ENCODE peak calls at places on chromosomes 12 and 14, in eight cellular contexts. One of them, this sample, is unnamed.

GRCh38 chr12:76183459-76184186 is 99.1 kb upstream of the NAP1L1 start:
- DNase-seq in heart right ventricle: no peak
- DNase-seq in astrocyte of the spinal cord: peak
- DNase-seq in NCI-H510A: no peak
- DNase-seq in T follicular helper cell: no peak
- DNase-seq in Peyer's patch: no peak
- DNase-seq in progenitor cell of endocrine pancreas: no peak
- DNase-seq in GM04504: peak
- DNase-seq in this sample: peak

GRCh38 chr14:93880025-93880820 is 46.9 kb upstream of the FAM181A start:
- DNase-seq in heart right ventricle: no peak
- DNase-seq in astrocyte of the spinal cord: peak
- DNase-seq in NCI-H510A: no peak
- DNase-seq in T follicular helper cell: no peak
- DNase-seq in Peyer's patch: no peak
- DNase-seq in progenitor cell of endocrine pancreas: no peak
- DNase-seq in GM04504: peak
- DNase-seq in this sample: no peak

GRCh38 chr12:41745593-41745992 is 399.1 kb downstream of the GXYLT1 start:
- DNase-seq in heart right ventricle: no peak
- DNase-seq in astrocyte of the spinal cord: no peak
- DNase-seq in NCI-H510A: no peak
- DNase-seq in T follicular helper cell: no peak
- DNase-seq in Peyer's patch: no peak
- DNase-seq in progenitor cell of endocrine pancreas: no peak
- DNase-seq in GM04504: no peak
- DNase-seq in this sample: no peak

GRCh38 chr12:22415342-22416309 is 81.1 kb upstream of the ST8SIA1 start:
- DNase-seq in heart right ventricle: no peak
- DNase-seq in astrocyte of the spinal cord: peak
- DNase-seq in NCI-H510A: no peak
- DNase-seq in T follicular helper cell: no peak
- DNase-seq in Peyer's patch: no peak
- DNase-seq in progenitor cell of endocrine pancreas: no peak
- DNase-seq in GM04504: peak
- DNase-seq in this sample: no peak

GRCh38 chr14:99707921-99708320 is 23.8 kb downstream of the CYP46A1 start:
- DNase-seq in heart right ventricle: no peak
- DNase-seq in astrocyte of the spinal cord: no peak
- DNase-seq in NCI-H510A: no peak
- DNase-seq in T follicular helper cell: no peak
- DNase-seq in Peyer's patch: no peak
- DNase-seq in progenitor cell of endocrine pancreas: no peak
- DNase-seq in GM04504: no peak
- DNase-seq in this sample: no peak

GRCh38 chr12:18864900-18865561 is 127.1 kb downstream of the CAPZA3 start:
- DNase-seq in heart right ventricle: no peak
- DNase-seq in astrocyte of the spinal cord: peak
- DNase-seq in NCI-H510A: no peak
- DNase-seq in T follicular helper cell: no peak
- DNase-seq in Peyer's patch: no peak
- DNase-seq in progenitor cell of endocrine pancreas: no peak
- DNase-seq in GM04504: peak
- DNase-seq in this sample: peak

GRCh38 chr12:108798551-108799221 is 58.7 kb downstream of the SSH1 start:
- DNase-seq in heart right ventricle: no peak
- DNase-seq in astrocyte of the spinal cord: peak
- DNase-seq in NCI-H510A: no peak
- DNase-seq in T follicular helper cell: no peak
- DNase-seq in Peyer's patch: no peak
- DNase-seq in progenitor cell of endocrine pancreas: no peak
- DNase-seq in GM04504: no peak
- DNase-seq in this sample: no peak

GRCh38 chr14:75989134-75989533 is 3.6 kb downstream of the IFT43 start:
- DNase-seq in heart right ventricle: no peak
- DNase-seq in astrocyte of the spinal cord: peak
- DNase-seq in NCI-H510A: no peak
- DNase-seq in T follicular helper cell: no peak
- DNase-seq in Peyer's patch: no peak
- DNase-seq in progenitor cell of endocrine pancreas: no peak
- DNase-seq in GM04504: peak
- DNase-seq in this sample: no peak

GRCh38 chr12:54935235-54935951 is 49.2 kb downstream of the TESPA1 start:
- DNase-seq in heart right ventricle: no peak
- DNase-seq in astrocyte of the spinal cord: peak
- DNase-seq in NCI-H510A: no peak
- DNase-seq in T follicular helper cell: peak
- DNase-seq in Peyer's patch: no peak
- DNase-seq in progenitor cell of endocrine pancreas: no peak
- DNase-seq in GM04504: peak
- DNase-seq in this sample: peak

GRCh38 chr12:116066381-116067230 is 210.9 kb downstream of the MED13L start:
- DNase-seq in heart right ventricle: peak
- DNase-seq in astrocyte of the spinal cord: no peak
- DNase-seq in NCI-H510A: no peak
- DNase-seq in T follicular helper cell: peak
- DNase-seq in Peyer's patch: peak
- DNase-seq in progenitor cell of endocrine pancreas: peak
- DNase-seq in GM04504: no peak
- DNase-seq in this sample: peak

GRCh38 chr12:100716949-100717732 is 77.4 kb upstream of the ANO4 start:
- DNase-seq in heart right ventricle: peak
- DNase-seq in astrocyte of the spinal cord: peak
- DNase-seq in NCI-H510A: no peak
- DNase-seq in T follicular helper cell: no peak
- DNase-seq in Peyer's patch: no peak
- DNase-seq in progenitor cell of endocrine pancreas: peak
- DNase-seq in GM04504: no peak
- DNase-seq in this sample: no peak

GRCh38 chr12:10740182-10740581 is 17.1 kb upstream of the YBX3 start:
- DNase-seq in heart right ventricle: no peak
- DNase-seq in astrocyte of the spinal cord: no peak
- DNase-seq in NCI-H510A: no peak
- DNase-seq in T follicular helper cell: no peak
- DNase-seq in Peyer's patch: no peak
- DNase-seq in progenitor cell of endocrine pancreas: no peak
- DNase-seq in GM04504: no peak
- DNase-seq in this sample: no peak

GRCh38 chr14:92135269-92135668 is 13.5 kb downstream of the CPSF2 start:
- DNase-seq in heart right ventricle: no peak
- DNase-seq in astrocyte of the spinal cord: peak
- DNase-seq in NCI-H510A: no peak
- DNase-seq in T follicular helper cell: no peak
- DNase-seq in Peyer's patch: no peak
- DNase-seq in progenitor cell of endocrine pancreas: no peak
- DNase-seq in GM04504: peak
- DNase-seq in this sample: no peak

GRCh38 chr12:97386133-97386581 is 76.4 kb upstream of the RMST start:
- DNase-seq in heart right ventricle: no peak
- DNase-seq in astrocyte of the spinal cord: peak
- DNase-seq in NCI-H510A: no peak
- DNase-seq in T follicular helper cell: no peak
- DNase-seq in Peyer's patch: no peak
- DNase-seq in progenitor cell of endocrine pancreas: no peak
- DNase-seq in GM04504: no peak
- DNase-seq in this sample: no peak

GRCh38 chr14:64293976-64294671 is at the start of gene ESR2:
- DNase-seq in heart right ventricle: peak
- DNase-seq in astrocyte of the spinal cord: peak
- DNase-seq in NCI-H510A: no peak
- DNase-seq in T follicular helper cell: no peak
- DNase-seq in Peyer's patch: peak
- DNase-seq in progenitor cell of endocrine pancreas: peak
- DNase-seq in GM04504: no peak
- DNase-seq in this sample: no peak

GRCh38 chr12:26369588-26369987 is 174.2 kb downstream of the SSPN start:
- DNase-seq in heart right ventricle: no peak
- DNase-seq in astrocyte of the spinal cord: peak
- DNase-seq in NCI-H510A: no peak
- DNase-seq in T follicular helper cell: no peak
- DNase-seq in Peyer's patch: no peak
- DNase-seq in progenitor cell of endocrine pancreas: no peak
- DNase-seq in GM04504: peak
- DNase-seq in this sample: peak

GRCh38 chr12:46382425-46382973 is 9.9 kb upstream of the SLC38A2 start:
- DNase-seq in heart right ventricle: no peak
- DNase-seq in astrocyte of the spinal cord: peak
- DNase-seq in NCI-H510A: no peak
- DNase-seq in T follicular helper cell: no peak
- DNase-seq in Peyer's patch: no peak
- DNase-seq in progenitor cell of endocrine pancreas: no peak
- DNase-seq in GM04504: no peak
- DNase-seq in this sample: no peak

GRCh38 chr12:25001311-25001710 is 52.4 kb upstream of the BCAT1 start:
- DNase-seq in heart right ventricle: no peak
- DNase-seq in astrocyte of the spinal cord: no peak
- DNase-seq in NCI-H510A: no peak
- DNase-seq in T follicular helper cell: no peak
- DNase-seq in Peyer's patch: no peak
- DNase-seq in progenitor cell of endocrine pancreas: no peak
- DNase-seq in GM04504: no peak
- DNase-seq in this sample: no peak

GRCh38 chr12:55963760-55964159 is 2.1 kb downstream of the PMEL start:
- DNase-seq in heart right ventricle: no peak
- DNase-seq in astrocyte of the spinal cord: no peak
- DNase-seq in NCI-H510A: no peak
- DNase-seq in T follicular helper cell: no peak
- DNase-seq in Peyer's patch: no peak
- DNase-seq in progenitor cell of endocrine pancreas: no peak
- DNase-seq in GM04504: no peak
- DNase-seq in this sample: no peak

GRCh38 chr12:56150563-56150962 is 1.8 kb upstream of the MYL6B start:
- DNase-seq in heart right ventricle: no peak
- DNase-seq in astrocyte of the spinal cord: peak
- DNase-seq in NCI-H510A: no peak
- DNase-seq in T follicular helper cell: no peak
- DNase-seq in Peyer's patch: no peak
- DNase-seq in progenitor cell of endocrine pancreas: no peak
- DNase-seq in GM04504: no peak
- DNase-seq in this sample: no peak

GRCh38 chr14:40847496-40847895 is 759.2 kb upstream of the LRFN5 start:
- DNase-seq in heart right ventricle: no peak
- DNase-seq in astrocyte of the spinal cord: no peak
- DNase-seq in NCI-H510A: no peak
- DNase-seq in T follicular helper cell: no peak
- DNase-seq in Peyer's patch: no peak
- DNase-seq in progenitor cell of endocrine pancreas: no peak
- DNase-seq in GM04504: no peak
- DNase-seq in this sample: no peak

GRCh38 chr12:7832059-7832696 is 40.5 kb downstream of the SLC2A14 start:
- DNase-seq in heart right ventricle: no peak
- DNase-seq in astrocyte of the spinal cord: peak
- DNase-seq in NCI-H510A: no peak
- DNase-seq in T follicular helper cell: peak
- DNase-seq in Peyer's patch: no peak
- DNase-seq in progenitor cell of endocrine pancreas: no peak
- DNase-seq in GM04504: peak
- DNase-seq in this sample: peak

GRCh38 chr12:71465794-71466193 is 26.2 kb downstream of the LGR5 start:
- DNase-seq in heart right ventricle: no peak
- DNase-seq in astrocyte of the spinal cord: no peak
- DNase-seq in NCI-H510A: no peak
- DNase-seq in T follicular helper cell: no peak
- DNase-seq in Peyer's patch: no peak
- DNase-seq in progenitor cell of endocrine pancreas: no peak
- DNase-seq in GM04504: no peak
- DNase-seq in this sample: no peak

GRCh38 chr12:28787151-28787550 is 361.9 kb upstream of the FAR2 start:
- DNase-seq in heart right ventricle: no peak
- DNase-seq in astrocyte of the spinal cord: peak
- DNase-seq in NCI-H510A: no peak
- DNase-seq in T follicular helper cell: no peak
- DNase-seq in Peyer's patch: no peak
- DNase-seq in progenitor cell of endocrine pancreas: no peak
- DNase-seq in GM04504: no peak
- DNase-seq in this sample: no peak

GRCh38 chr12:106861984-106862894 is 87.8 kb downstream of the RIC8B start:
- DNase-seq in heart right ventricle: no peak
- DNase-seq in astrocyte of the spinal cord: peak
- DNase-seq in NCI-H510A: no peak
- DNase-seq in T follicular helper cell: no peak
- DNase-seq in Peyer's patch: no peak
- DNase-seq in progenitor cell of endocrine pancreas: no peak
- DNase-seq in GM04504: peak
- DNase-seq in this sample: no peak

GRCh38 chr14:86038401-86038985 is 508.5 kb downstream of the FLRT2 start:
- DNase-seq in heart right ventricle: peak
- DNase-seq in astrocyte of the spinal cord: peak
- DNase-seq in NCI-H510A: no peak
- DNase-seq in T follicular helper cell: peak
- DNase-seq in Peyer's patch: no peak
- DNase-seq in progenitor cell of endocrine pancreas: peak
- DNase-seq in GM04504: peak
- DNase-seq in this sample: peak

This sample was measured in HFF-Myc.